ENCODE peak calls at places on chromosomes 3 and 15, in four cellular contexts. One of them, this sample, is unnamed.

GRCh38 chr3:81465510-81465909 is 295.9 kb downstream of the GBE1 start:
- DNase-seq in body of pancreas: no peak
- DNase-seq in AG10803: no peak
- DNase-seq in GM06990: no peak
- DNase-seq in this sample: peak

GRCh38 chr3:108091498-108092259 is 848 bp upstream of the CD47 start:
- DNase-seq in body of pancreas: peak
- DNase-seq in AG10803: no peak
- DNase-seq in GM06990: no peak
- DNase-seq in this sample: no peak

GRCh38 chr3:149576071-149576564 is 81.7 kb downstream of the WWTR1 start:
- DNase-seq in body of pancreas: peak
- DNase-seq in AG10803: peak
- DNase-seq in GM06990: no peak
- DNase-seq in this sample: peak

GRCh38 chr15:31373970-31374369 is 47.3 kb downstream of the KLF13 start:
- DNase-seq in body of pancreas: no peak
- DNase-seq in AG10803: no peak
- DNase-seq in GM06990: no peak
- DNase-seq in this sample: no peak

GRCh38 chr15:70508561-70509281 is 254.6 kb downstream of the UACA start:
- DNase-seq in body of pancreas: peak
- DNase-seq in AG10803: peak
- DNase-seq in GM06990: no peak
- DNase-seq in this sample: peak

GRCh38 chr3:127064391-127065137 is 81.6 kb downstream of the PLXNA1 start:
- DNase-seq in body of pancreas: no peak
- DNase-seq in AG10803: peak
- DNase-seq in GM06990: no peak
- DNase-seq in this sample: peak

GRCh38 chr15:58307313-58307961 is 124.4 kb upstream of the LIPC start:
- DNase-seq in body of pancreas: no peak
- DNase-seq in AG10803: peak
- DNase-seq in GM06990: no peak
- DNase-seq in this sample: peak

GRCh38 chr15:61030451-61030850 is 198.7 kb downstream of the RORA start:
- DNase-seq in body of pancreas: no peak
- DNase-seq in AG10803: peak
- DNase-seq in GM06990: no peak
- DNase-seq in this sample: no peak

GRCh38 chr3:153242900-153243299 is 80.9 kb downstream of the RAP2B start:
- DNase-seq in body of pancreas: no peak
- DNase-seq in AG10803: no peak
- DNase-seq in GM06990: no peak
- DNase-seq in this sample: no peak

GRCh38 chr3:39809181-39809994 is at the start of gene MYRIP:
- DNase-seq in body of pancreas: peak
- DNase-seq in AG10803: peak
- DNase-seq in GM06990: peak
- DNase-seq in this sample: peak

GRCh38 chr3:5188419-5189405 is 1.2 kb downstream of the EDEM1 start:
- DNase-seq in body of pancreas: peak
- DNase-seq in AG10803: peak
- DNase-seq in GM06990: peak
- DNase-seq in this sample: peak

GRCh38 chr3:99938270-99938955 is 120.8 kb downstream of the CMSS1 start:
- DNase-seq in body of pancreas: no peak
- DNase-seq in AG10803: no peak
- DNase-seq in GM06990: no peak
- DNase-seq in this sample: peak

GRCh38 chr15:66234798-66235197 is 18.8 kb downstream of the MEGF11 start:
- DNase-seq in body of pancreas: no peak
- DNase-seq in AG10803: no peak
- DNase-seq in GM06990: no peak
- DNase-seq in this sample: no peak

GRCh38 chr3:83063457-83063856 is 1302.0 kb upstream of the GBE1 start:
- DNase-seq in body of pancreas: no peak
- DNase-seq in AG10803: no peak
- DNase-seq in GM06990: no peak
- DNase-seq in this sample: no peak

GRCh38 chr3:115169808-115170207 is 22.7 kb upstream of the ZBTB20 start:
- DNase-seq in body of pancreas: no peak
- DNase-seq in AG10803: peak
- DNase-seq in GM06990: no peak
- DNase-seq in this sample: peak

GRCh38 chr3:38497026-38497425 is 886 bp downstream of the EXOG start:
- DNase-seq in body of pancreas: no peak
- DNase-seq in AG10803: peak
- DNase-seq in GM06990: no peak
- DNase-seq in this sample: peak
- H3K4me3 ChIP-seq in body of pancreas: peak
- H3K4me3 ChIP-seq in AG10803: peak
- H3K4me3 ChIP-seq in GM06990: peak
- H3K4me3 ChIP-seq in this sample: peak

GRCh38 chr3:181920409-181920808 is 208.7 kb downstream of the SOX2 start:
- DNase-seq in body of pancreas: no peak
- DNase-seq in AG10803: no peak
- DNase-seq in GM06990: no peak
- DNase-seq in this sample: no peak
- H3K4me3 ChIP-seq in body of pancreas: no peak
- H3K4me3 ChIP-seq in AG10803: no peak
- H3K4me3 ChIP-seq in GM06990: no peak
- H3K4me3 ChIP-seq in this sample: no peak

DNA sequence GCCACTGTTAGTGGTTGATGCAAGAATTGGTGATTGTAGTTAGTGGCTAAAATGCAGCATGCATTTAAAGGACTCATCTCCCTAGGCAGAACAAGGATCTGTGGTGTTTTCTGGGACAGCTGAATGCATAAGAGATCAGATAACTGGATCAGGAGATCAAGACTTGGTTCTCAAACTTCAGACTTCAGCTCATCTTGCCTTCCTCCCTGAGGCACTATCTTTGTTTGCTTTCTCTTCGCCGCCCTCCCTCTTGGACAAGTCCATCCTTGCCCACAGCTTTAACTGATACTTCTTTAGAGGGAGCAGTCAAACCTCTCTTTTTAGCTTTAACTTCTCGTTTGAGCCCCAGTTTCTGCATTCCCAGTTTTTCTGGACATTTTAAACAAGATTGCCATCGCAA is 195.4 kb upstream of the TPRG1 start:
- DNase-seq in body of pancreas: no peak
- DNase-seq in AG10803: no peak
- DNase-seq in GM06990: no peak
- DNase-seq in this sample: no peak
- H3K4me3 ChIP-seq in body of pancreas: no peak
- H3K4me3 ChIP-seq in AG10803: no peak
- H3K4me3 ChIP-seq in GM06990: no peak
- H3K4me3 ChIP-seq in this sample: no peak

GRCh38 chr15:65059369-65059750 is 8.4 kb downstream of the RASL12 start:
- DNase-seq in body of pancreas: no peak
- DNase-seq in AG10803: no peak
- DNase-seq in GM06990: no peak
- DNase-seq in this sample: no peak
- H3K4me3 ChIP-seq in body of pancreas: no peak
- H3K4me3 ChIP-seq in AG10803: no peak
- H3K4me3 ChIP-seq in GM06990: no peak
- H3K4me3 ChIP-seq in this sample: no peak

GRCh38 chr15:87477759-87478687 is 778.5 kb downstream of the NTRK3 start:
- DNase-seq in body of pancreas: peak
- DNase-seq in AG10803: peak
- DNase-seq in GM06990: no peak
- DNase-seq in this sample: peak
- H3K4me3 ChIP-seq in body of pancreas: no peak
- H3K4me3 ChIP-seq in AG10803: no peak
- H3K4me3 ChIP-seq in GM06990: no peak
- H3K4me3 ChIP-seq in this sample: peak

DNA sequence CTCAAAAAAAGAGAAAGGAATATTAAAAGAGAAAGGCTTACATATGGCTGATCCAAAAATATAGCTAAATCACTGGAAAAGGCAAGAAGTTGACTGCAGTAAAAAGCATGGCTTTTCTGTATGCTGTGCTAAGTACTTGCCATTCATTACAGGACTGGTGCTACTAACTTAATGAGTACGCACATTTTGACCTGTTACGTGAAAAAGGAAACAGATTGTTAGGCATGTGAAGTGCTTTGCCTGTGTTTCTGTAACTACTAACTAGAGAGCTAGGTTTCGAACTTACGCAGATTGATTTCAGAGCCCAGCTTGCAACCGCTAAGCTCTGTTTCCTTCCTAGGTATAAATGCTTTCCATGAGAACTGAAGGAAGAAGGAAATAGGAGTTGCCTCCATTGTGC is 2.8 kb downstream of the TRNT1 start:
- DNase-seq in body of pancreas: no peak
- DNase-seq in AG10803: no peak
- DNase-seq in GM06990: no peak
- DNase-seq in this sample: no peak
- H3K4me3 ChIP-seq in body of pancreas: no peak
- H3K4me3 ChIP-seq in AG10803: no peak
- H3K4me3 ChIP-seq in GM06990: no peak
- H3K4me3 ChIP-seq in this sample: no peak

GRCh38 chr3:48596676-48597407 is 1.7 kb upstream of the COL7A1 start:
- DNase-seq in body of pancreas: no peak
- DNase-seq in AG10803: no peak
- DNase-seq in GM06990: no peak
- DNase-seq in this sample: no peak

GRCh38 chr3:48596157-48596556 is 1.0 kb upstream of the COL7A1 start:
- DNase-seq in body of pancreas: no peak
- DNase-seq in AG10803: no peak
- DNase-seq in GM06990: no peak
- DNase-seq in this sample: no peak

GRCh38 chr3:48594431-48595049 is 589 bp downstream of the COL7A1 start:
- DNase-seq in body of pancreas: no peak
- DNase-seq in AG10803: peak
- DNase-seq in GM06990: no peak
- DNase-seq in this sample: no peak

GRCh38 chr3:48595526-48596121 is 495 bp upstream of the COL7A1 start:
- DNase-seq in body of pancreas: peak
- DNase-seq in AG10803: peak
- DNase-seq in GM06990: no peak
- DNase-seq in this sample: peak

DNA sequence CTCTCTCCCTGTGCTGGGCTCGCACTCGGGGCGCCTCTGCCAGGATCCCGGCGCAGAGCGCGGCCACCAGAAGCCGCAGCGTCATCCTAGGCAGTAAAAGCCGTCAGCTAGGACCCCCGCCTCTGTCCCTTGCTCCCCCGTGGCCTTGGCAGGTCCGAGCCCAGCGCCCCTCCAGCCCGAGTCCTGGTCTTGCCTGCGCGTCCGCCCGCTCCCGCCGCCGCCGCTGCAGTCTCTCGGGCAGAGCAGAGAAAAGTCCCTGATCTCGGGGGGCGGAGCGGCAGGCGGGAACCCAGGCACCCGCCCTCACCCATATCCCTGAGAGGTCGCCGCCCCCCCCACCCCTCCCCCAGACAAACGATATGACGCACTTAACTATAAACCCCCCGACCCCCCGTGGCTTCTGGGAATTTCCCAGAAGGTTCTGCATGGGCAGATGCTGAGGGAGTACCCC is at the start of gene COL7A1:
- DNase-seq in body of pancreas: no peak
- DNase-seq in AG10803: peak
- DNase-seq in GM06990: no peak
- DNase-seq in this sample: no peak
- H3K4me3 ChIP-seq in body of pancreas: no peak
- H3K4me3 ChIP-seq in AG10803: peak
- H3K4me3 ChIP-seq in GM06990: no peak
- H3K4me3 ChIP-seq in this sample: peak

This sample was measured in fibroblast of the aortic adventitia.